ENCODE peak calls at places on chromosomes 3 and 15, in five cellular contexts. L is CD8-positive, alpha-beta memory T cell; B is naive B cell; S is KBM-7; K is foreskin fibroblast. C is an unnamed sample.

GRCh38 chr3:69129531-69129930 is 7.1 kb upstream of the LMOD3 start:
- DNase-seq in L (no peak), B (no peak), S (no peak), K (peak), C (no peak)

GRCh38 chr3:129233538-129233937 is 15.9 kb upstream of the COPG1 start:
- DNase-seq in L (no peak), B (peak), S (peak), K (no peak), C (peak)

GRCh38 chr3:97901327-97902295 is 70.6 kb downstream of the RIOX2 start:
- DNase-seq in L (no peak), B (no peak), S (peak), K (no peak), C (no peak)

GRCh38 chr15:64092864-64093626 is 593 bp downstream of the CIAO2A start:
- DNase-seq in L (peak), B (peak), S (peak), K (peak), C (no peak)

GRCh38 chr3:166425900-166426611 is 588.8 kb upstream of the BCHE start:
- DNase-seq in L (no peak), B (no peak), S (no peak), K (no peak), C (no peak)

GRCh38 chr3:105334138-105334882 is 32.4 kb upstream of the ALCAM start:
- DNase-seq in L (no peak), B (no peak), S (no peak), K (peak), C (no peak)

GRCh38 chr3:159829056-159829995 is 159.3 kb upstream of the IL12A start:
- DNase-seq in L (no peak), B (no peak), S (peak), K (peak), C (no peak)

GRCh38 chr3:56622381-56622780 is 60.7 kb downstream of the TASOR start:
- DNase-seq in L (no peak), B (no peak), S (no peak), K (no peak), C (no peak)

GRCh38 chr3:125051715-125052581 is 3.8 kb downstream of the HEG1 start:
- DNase-seq in L (peak), B (peak), S (peak), K (peak), C (no peak)

GRCh38 chr15:45522931-45523331 is 376 bp upstream of the SLC30A4 start:
- DNase-seq in L (no peak), B (no peak), S (no peak), K (peak), C (no peak)

GRCh38 chr3:191470543-191470942 is 9.6 kb downstream of the PYDC2 start:
- DNase-seq in L (no peak), B (no peak), S (no peak), K (no peak), C (no peak)

GRCh38 chr3:194757629-194758028 is 71.9 kb downstream of the FAM43A start:
- DNase-seq in L (no peak), B (no peak), S (no peak), K (peak), C (no peak)

GRCh38 chr15:101296418-101297405 is 1.7 kb upstream of the SNRPA1 start:
- DNase-seq in L (no peak), B (no peak), S (no peak), K (peak), C (no peak)

GRCh38 chr3:38507120-38507519 is 11.0 kb downstream of the EXOG start:
- DNase-seq in L (no peak), B (no peak), S (no peak), K (no peak), C (no peak)

GRCh38 chr15:87461621-87462020 is 794.9 kb downstream of the NTRK3 start:
- DNase-seq in L (no peak), B (no peak), S (no peak), K (no peak), C (no peak)

GRCh38 chr3:78867409-78868372 is 900.1 kb downstream of the ROBO1 start:
- DNase-seq in L (no peak), B (no peak), S (no peak), K (peak), C (no peak)

GRCh38 chr15:99257107-99257750 is 5.9 kb downstream of the LRRC28 start:
- DNase-seq in L (no peak), B (no peak), S (no peak), K (no peak), C (no peak)

GRCh38 chr15:60838206-60838605 is 359.3 kb upstream of the ICE2 start:
- DNase-seq in L (no peak), B (no peak), S (no peak), K (no peak), C (no peak)

GRCh38 chr3:77373619-77374018 is 333.7 kb downstream of the ROBO2 start:
- DNase-seq in L (no peak), B (no peak), S (no peak), K (no peak), C (no peak)

GRCh38 chr3:133455281-133455680 is 55.4 kb downstream of the BFSP2 start:
- DNase-seq in L (no peak), B (no peak), S (no peak), K (no peak), C (no peak)

GRCh38 chr15:73923488-73924164 is 2.6 kb upstream of the LOXL1 start:
- DNase-seq in L (no peak), B (no peak), S (peak), K (no peak), C (no peak)

GRCh38 chr15:79434361-79434760 is 2.2 kb downstream of the MINAR1 start:
- DNase-seq in L (no peak), B (no peak), S (no peak), K (no peak), C (no peak)

GRCh38 chr15:73845507-73845906 is 27.9 kb upstream of the TBC1D21 start:
- DNase-seq in L (no peak), B (no peak), S (no peak), K (no peak), C (no peak)

GRCh38 chr3:195259564-195260285 is 11.2 kb downstream of the XXYLT1 start:
- DNase-seq in L (peak), B (peak), S (peak), K (peak), C (peak)

GRCh38 chr15:69729167-69729748 is 276.6 kb downstream of the RPLP1 start:
- DNase-seq in L (peak), B (peak), S (peak), K (peak), C (peak)

GRCh38 chr3:61606196-61606595 is 44.8 kb downstream of the PTPRG start:
- DNase-seq in L (no peak), B (no peak), S (no peak), K (no peak), C (no peak)

GRCh38 chr3:29347412-29347811 is 66.5 kb downstream of the RBMS3 start:
- DNase-seq in L (no peak), B (no peak), S (no peak), K (no peak), C (no peak)

C was measured in memory B cell.